ENCODE peak calls at places on chromosomes 5 and 9, in four cellular contexts. C is K562, D is Panc1, E is HepG2. Q is an unnamed sample.

GRCh38 chr5:84343171-84343570 is 41.5 kb downstream of the EDIL3 start:
- DNase-seq in C (no peak), E (no peak), D (no peak), Q (no peak)

GRCh38 chr5:25094219-25094618 is 449.4 kb upstream of the CDH10 start:
- DNase-seq in D (no peak), C (no peak), E (no peak), Q (no peak)

GRCh38 chr5:142325677-142326479 is 1.1 kb upstream of the SPRY4 start:
- DNase-seq in E (peak; percentile 73), D (no peak), C (peak; percentile 87), Q (peak; percentile 63)

GRCh38 chr9:121735065-121735791 is 83.8 kb downstream of the DAB2IP start:
- DNase-seq in C (peak; percentile 30), D (no peak), E (peak; percentile 62), Q (no peak)

GRCh38 chr5:135186662-135187522 is 152.9 kb upstream of the PITX1 start:
- DNase-seq in E (no peak), C (peak; percentile 69), D (no peak), Q (no peak)

GRCh38 chr9:134552349-134552990 is 89.1 kb upstream of the COL5A1 start:
- DNase-seq in E (no peak), C (no peak), D (no peak), Q (no peak)

GRCh38 chr5:39584921-39585320 is 160.1 kb upstream of the DAB2 start:
- DNase-seq in E (no peak), C (no peak), D (no peak), Q (no peak)

GRCh38 chr9:83066771-83067170 is 3.8 kb upstream of the RASEF start:
- DNase-seq in D (no peak), E (no peak), C (no peak), Q (no peak)

GRCh38 chr5:173242675-173243085 is 7.7 kb upstream of the NKX2-5 start:
- DNase-seq in E (no peak), D (no peak), C (no peak), Q (no peak)

GRCh38 chr9:135773677-135774238 is 71.8 kb downstream of the KCNT1 start:
- DNase-seq in C (no peak), D (no peak), E (no peak), Q (no peak)

GRCh38 chr5:123080215-123080614 is 8.8 kb upstream of the PRDM6 start:
- DNase-seq in E (no peak), D (no peak), C (no peak), Q (no peak)

GRCh38 chr5:116759860-116760644 is 185.4 kb upstream of the SEMA6A start:
- DNase-seq in C (no peak), E (peak; percentile 63), D (no peak), Q (no peak)

GRCh38 chr5:32794086-32794485 is 83.0 kb downstream of the NPR3 start:
- DNase-seq in C (no peak), D (no peak), E (peak; percentile 13), Q (no peak)

GRCh38 chr5:41418220-41419031 is 92.0 kb downstream of the PLCXD3 start:
- DNase-seq in D (no peak), E (no peak), C (no peak), Q (no peak)

GRCh38 chr5:138448070-138448469 is 9.2 kb downstream of the REEP2 start:
- DNase-seq in D (no peak), E (no peak), C (no peak), Q (no peak)

GRCh38 chr5:144698454-144698853 is 527.8 kb downstream of the KCTD16 start:
- DNase-seq in C (no peak), D (no peak), E (no peak), Q (no peak)

GRCh38 chr5:86118542-86118941 is 499.2 kb upstream of the COX7C start:
- DNase-seq in D (no peak), E (peak; percentile 3), C (peak; percentile 3), Q (peak; percentile 10)

GRCh38 chr9:111975709-111976108 is 79.1 kb downstream of the UGCG start:
- DNase-seq in C (no peak), D (no peak), E (peak; percentile 38), Q (peak; percentile 32)

GRCh38 chr5:150158170-150158949 is 2.7 kb upstream of the PDGFRB start:
- DNase-seq in D (no peak), E (no peak), C (no peak), Q (no peak)

GRCh38 chr5:155049569-155050383 is 36.2 kb downstream of the KIF4B start:
- DNase-seq in D (no peak), E (peak; percentile 4), C (peak; percentile 20), Q (peak; percentile 7)

GRCh38 chr5:65144136-65144871 is 337.4 kb downstream of the ADAMTS6 start:
- DNase-seq in C (no peak), D (no peak), E (no peak), Q (no peak)

GRCh38 chr5:31317642-31318041 is 124.2 kb downstream of the CDH6 start:
- DNase-seq in E (no peak), C (peak; percentile 43), D (no peak), Q (no peak)

GRCh38 chr9:73412874-73413273 is 261.2 kb downstream of the ANXA1 start:
- DNase-seq in C (no peak), D (no peak), E (no peak), Q (no peak)

GRCh38 chr5:96629774-96630173 is 32.4 kb upstream of the CAST start:
- DNase-seq in C (no peak), D (peak; percentile 54), E (peak; percentile 7), Q (peak; percentile 22)

GRCh38 chr5:65076251-65076869 is 307.6 kb downstream of the CWC27 start:
- DNase-seq in E (peak; percentile 45), D (no peak), C (peak; percentile 89), Q (peak; percentile 57)

GRCh38 chr9:93123561-93124283 is 10.3 kb downstream of the NINJ1 start:
- DNase-seq in C (no peak), D (no peak), E (no peak), Q (no peak)

GRCh38 chr5:147017191-147017590 is 138.6 kb upstream of the PPP2R2B start:
- DNase-seq in C (no peak), D (no peak), E (no peak), Q (no peak)

GRCh38 chr5:115586525-115587146 is 15.6 kb downstream of the TICAM2 start:
- DNase-seq in C (peak; percentile 16), D (no peak), E (peak; percentile 4), Q (no peak)

GRCh38 chr5:94994465-94994996 is 290.4 kb downstream of the MCTP1 start:
- DNase-seq in C (no peak), E (no peak), D (no peak), Q (no peak)

GRCh38 chr5:12848709-12849108 is 944.5 kb upstream of the CTNND2 start:
- DNase-seq in D (no peak), E (no peak), C (no peak), Q (no peak)

GRCh38 chr5:127562252-127562651 is 44.8 kb downstream of the PRRC1 start:
- DNase-seq in D (no peak), E (peak; percentile 16), C (peak; percentile 12), Q (no peak)

GRCh38 chr5:109349419-109349818 is 60.4 kb downstream of the PJA2 start:
- DNase-seq in D (no peak), E (no peak), C (no peak), Q (no peak)

GRCh38 chr9:137224850-137225694 is at the start of gene CYSRT1:
- DNase-seq in D (no peak), C (no peak), E (no peak), Q (no peak)

GRCh38 chr9:38373679-38374078 is 18.8 kb upstream of the ALDH1B1 start:
- DNase-seq in D (no peak), C (no peak), E (no peak), Q (no peak)
- TF ChIP-seq TCF7L2 in D (no peak), C (no peak), E (no peak), Q (no peak)

DNA sequence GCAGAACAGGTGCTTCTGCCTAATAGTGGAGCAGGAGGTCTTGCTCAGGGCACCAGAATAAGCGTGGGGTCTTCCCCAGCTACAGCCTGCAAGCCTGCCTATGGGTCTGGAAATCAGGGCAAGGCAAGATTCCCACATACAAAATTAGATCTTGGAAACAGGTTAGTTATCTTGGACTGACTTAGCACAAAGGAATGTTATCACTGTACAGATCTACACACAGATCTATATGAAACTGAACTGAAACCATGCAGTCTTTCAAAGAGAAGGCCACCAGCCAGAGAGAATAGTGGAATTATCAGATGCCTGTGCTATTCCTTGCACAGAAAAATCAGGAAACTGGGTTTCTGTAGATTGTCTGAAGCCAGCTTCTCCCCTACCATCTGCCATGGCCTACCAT is 585.7 kb downstream of the ACTL7B start:
- DNase-seq in E (no peak), D (no peak), C (no peak), Q (no peak)
- TF ChIP-seq CTCF in E (peak; percentile 7), D (peak; percentile 4), C (peak; percentile 29), Q (no peak)

DNA sequence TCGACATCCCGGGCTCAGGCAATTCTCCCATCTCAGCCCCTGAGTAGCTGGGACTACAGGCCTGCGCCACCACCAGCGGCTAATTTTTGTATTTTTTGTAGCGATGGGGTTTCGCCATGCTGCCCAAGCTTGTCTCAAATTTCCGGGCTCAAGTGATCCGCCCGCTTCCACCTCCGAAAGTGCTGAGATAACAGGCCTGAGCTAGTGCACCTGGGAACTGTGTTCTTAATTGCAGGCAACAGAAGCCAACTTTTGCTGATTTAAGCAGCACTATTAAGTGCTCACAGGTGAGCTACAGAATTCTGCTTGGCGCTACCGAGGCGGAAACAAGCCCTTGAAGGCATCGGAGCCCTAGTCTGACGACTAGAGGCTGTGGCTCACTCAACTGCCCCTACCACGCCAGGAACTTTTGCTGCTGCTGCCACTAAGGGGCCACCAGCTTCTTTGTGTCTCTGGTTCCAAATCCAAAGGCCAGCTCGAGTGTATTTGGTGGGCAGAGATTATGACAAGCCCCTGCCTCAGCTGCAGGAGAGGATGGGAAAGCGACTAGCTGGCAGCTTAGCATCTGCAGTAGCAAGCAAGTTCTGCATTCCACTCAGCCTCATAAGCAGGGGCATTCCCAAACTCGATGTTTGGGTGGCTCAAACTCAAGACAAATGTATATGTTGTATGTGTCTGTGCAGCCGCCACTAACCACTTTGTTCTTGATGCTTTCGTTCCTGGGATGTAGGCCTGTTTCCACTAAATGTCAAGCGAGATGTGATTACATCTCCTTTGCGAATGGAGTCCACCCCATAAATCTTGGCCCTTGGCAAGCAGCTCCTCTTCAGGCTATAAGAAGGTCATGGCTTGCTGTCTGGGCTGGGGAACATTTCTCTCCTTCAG is 10.6 kb upstream of the HMCN2 start:
- DNase-seq in C (no peak), D (no peak), E (no peak), Q (no peak)
- H3K4me3 ChIP-seq in C (no peak overlapping the region), D (no peak overlapping the region), E (no peak overlapping the region), Q (no peak overlapping the region)

GRCh38 chr9:101337237-101337636 is 47.6 kb downstream of the BAAT start:
- DNase-seq in E (no peak), D (no peak), C (no peak), Q (no peak)
- TF ChIP-seq TCF7L2 in E (no peak), D (no peak), C (no peak), Q (no peak)

GRCh38 chr9:129569506-129570449 is 51.1 kb downstream of the C9orf50 start:
- DNase-seq in E (peak; percentile 56), D (no peak), C (peak; percentile 65), Q (peak; percentile 81)
- TF ChIP-seq CTCF in E (peak; percentile 75), D (no peak), C (peak; percentile 60), Q (no peak)

Q was measured in HCT116.